ENCODE peak calls at places on chromosomes 2 and 18, in four cellular contexts. One of them, this sample, is unnamed.
A peak's percentile ranks its signal among the peaks of the same experiment; 100 is the strongest.

GRCh38 chr2:1656961-1657841 is 87.1 kb downstream of the PXDN start:
- DNase-seq in HCT116: no peak
- DNase-seq in aorta: peak; percentile 27
- DNase-seq in body of pancreas: no peak
- DNase-seq in this sample: no peak

GRCh38 chr2:112031916-112032582 is 23.0 kb upstream of the TMEM87B start:
- DNase-seq in body of pancreas: no peak
- DNase-seq in aorta: no peak
- DNase-seq in HCT116: no peak
- DNase-seq in this sample: no peak

GRCh38 chr2:146246017-146246733 is 1598.7 kb upstream of the ACVR2A start:
- DNase-seq in aorta: no peak
- DNase-seq in body of pancreas: no peak
- DNase-seq in HCT116: no peak
- DNase-seq in this sample: no peak

GRCh38 chr2:97645112-97645699 is 656 bp upstream of the COX5B start:
- DNase-seq in aorta: peak; percentile 81
- DNase-seq in HCT116: no peak
- DNase-seq in body of pancreas: no peak
- DNase-seq in this sample: no peak

GRCh38 chr2:74555610-74556103 is 1.1 kb downstream of the DOK1 start:
- DNase-seq in body of pancreas: no peak
- DNase-seq in HCT116: no peak
- DNase-seq in aorta: no peak
- DNase-seq in this sample: no peak

GRCh38 chr2:237310515-237311114 is 103.3 kb downstream of the COL6A3 start:
- DNase-seq in HCT116: no peak
- DNase-seq in aorta: no peak
- DNase-seq in body of pancreas: no peak
- DNase-seq in this sample: no peak

GRCh38 chr2:16900405-16901025 is 234.9 kb upstream of the CYRIA start:
- DNase-seq in body of pancreas: peak; percentile 31
- DNase-seq in aorta: no peak
- DNase-seq in HCT116: peak; percentile 45
- DNase-seq in this sample: no peak

GRCh38 chr2:218323526-218324472 is 31.5 kb upstream of the TMBIM1 start:
- DNase-seq in HCT116: no peak
- DNase-seq in body of pancreas: peak; percentile 31
- DNase-seq in aorta: no peak
- DNase-seq in this sample: no peak

GRCh38 chr18:10304853-10305252 is 149.6 kb upstream of the APCDD1 start:
- DNase-seq in aorta: no peak
- DNase-seq in body of pancreas: no peak
- DNase-seq in HCT116: no peak
- DNase-seq in this sample: peak; percentile 82

GRCh38 chr18:59547691-59548182 is 149.5 kb downstream of the CCBE1 start:
- DNase-seq in body of pancreas: no peak
- DNase-seq in aorta: no peak
- DNase-seq in HCT116: no peak
- DNase-seq in this sample: no peak

GRCh38 chr2:24491626-24492282 is 700 bp downstream of the NCOA1 start:
- DNase-seq in HCT116: no peak
- DNase-seq in aorta: peak; percentile 86
- DNase-seq in body of pancreas: peak; percentile 43
- DNase-seq in this sample: no peak

GRCh38 chr18:58201268-58201667 is 157.2 kb downstream of the NEDD4L start:
- DNase-seq in aorta: no peak
- DNase-seq in HCT116: no peak
- DNase-seq in body of pancreas: no peak
- DNase-seq in this sample: no peak

GRCh38 chr2:215404357-215404719 is 31.5 kb downstream of the FN1 start:
- DNase-seq in body of pancreas: no peak
- DNase-seq in aorta: no peak
- DNase-seq in HCT116: no peak
- DNase-seq in this sample: no peak

GRCh38 chr18:37364237-37364636 is 201.4 kb downstream of the CELF4 start:
- DNase-seq in HCT116: no peak
- DNase-seq in aorta: no peak
- DNase-seq in body of pancreas: peak; percentile 57
- DNase-seq in this sample: peak; percentile 67

GRCh38 chr2:152861349-152861942 is 143.0 kb downstream of the ARL6IP6 start:
- DNase-seq in HCT116: peak; percentile 46
- DNase-seq in body of pancreas: peak; percentile 39
- DNase-seq in aorta: no peak
- DNase-seq in this sample: no peak

GRCh38 chr2:69659349-69659748 is 15.8 kb upstream of the AAK1 start:
- DNase-seq in HCT116: no peak
- DNase-seq in aorta: no peak
- DNase-seq in body of pancreas: no peak
- DNase-seq in this sample: no peak

GRCh38 chr18:80181642-80182461 is 65.5 kb downstream of the PARD6G start:
- DNase-seq in aorta: peak; percentile 46
- DNase-seq in body of pancreas: no peak
- DNase-seq in HCT116: no peak
- DNase-seq in this sample: no peak

GRCh38 chr2:230711224-230711623 is 1.4 kb upstream of the CAB39 start:
- DNase-seq in HCT116: no peak
- DNase-seq in aorta: no peak
- DNase-seq in body of pancreas: no peak
- DNase-seq in this sample: no peak

GRCh38 chr2:233033672-233034071 is 1.2 kb downstream of the NEU2 start:
- DNase-seq in aorta: peak; percentile 52
- DNase-seq in HCT116: no peak
- DNase-seq in body of pancreas: no peak
- DNase-seq in this sample: no peak

DNA sequence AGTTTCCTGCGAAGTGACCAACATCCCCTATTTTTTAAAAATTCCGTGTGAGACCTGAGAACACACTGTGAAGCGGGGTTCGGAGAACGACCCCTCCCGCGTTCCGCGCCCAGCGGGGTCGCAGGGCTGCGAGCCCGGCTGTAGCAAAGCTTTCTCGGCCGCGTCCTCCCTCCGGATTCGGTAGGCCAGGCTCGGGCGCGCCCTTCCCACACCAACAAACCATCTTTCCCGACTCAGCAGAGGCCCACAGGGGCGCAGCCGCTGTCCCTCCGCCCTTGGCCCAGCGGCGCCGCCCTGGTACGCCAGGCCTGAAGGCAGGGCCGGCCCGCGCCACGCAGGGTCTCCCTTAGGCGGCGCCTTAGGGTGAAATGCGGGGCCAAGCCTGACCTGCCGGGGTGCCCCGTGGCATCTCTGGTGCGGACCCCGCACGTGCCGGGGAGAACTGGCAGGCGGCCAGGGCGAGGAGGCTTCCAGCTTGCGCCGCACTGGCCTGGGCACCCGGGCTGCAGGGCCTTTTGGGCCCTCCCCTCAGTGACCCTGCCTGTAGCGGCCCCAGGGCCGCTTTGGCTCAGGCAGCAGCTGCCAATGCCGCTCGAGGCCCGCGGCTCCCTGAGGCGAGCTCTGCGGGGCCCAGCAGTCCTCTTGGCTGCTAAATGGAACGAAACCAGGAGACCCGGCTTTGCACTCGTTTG is 8.3 kb downstream of the OTX1 start:
- DNase-seq in aorta: peak; percentile 76
- DNase-seq in body of pancreas: peak; percentile 15
- DNase-seq in HCT116: no peak
- DNase-seq in this sample: no peak
- H3K27me3 ChIP-seq in aorta: no peaks in the 10 kb centered on the region
- H3K27me3 ChIP-seq in body of pancreas: peaks cover 66% of the 10 kb centered on the region
- H3K27me3 ChIP-seq in HCT116: no peaks in the 10 kb centered on the region
- H3K27me3 ChIP-seq in this sample: peaks cover 75% of the 10 kb centered on the region

GRCh38 chr2:43839776-43840564 is 1.2 kb downstream of the ABCG8 start:
- DNase-seq in body of pancreas: no peak
- DNase-seq in aorta: no peak
- DNase-seq in HCT116: no peak
- DNase-seq in this sample: no peak
- H3K27me3 ChIP-seq in body of pancreas: no peaks in the 10 kb centered on the region
- H3K27me3 ChIP-seq in aorta: no peaks in the 10 kb centered on the region
- H3K27me3 ChIP-seq in HCT116: no peaks in the 10 kb centered on the region
- H3K27me3 ChIP-seq in this sample: no peaks in the 10 kb centered on the region

GRCh38 chr2:150676747-150677382 is 189.4 kb upstream of the RND3 start:
- DNase-seq in body of pancreas: no peak
- DNase-seq in aorta: no peak
- DNase-seq in HCT116: no peak
- DNase-seq in this sample: no peak

GRCh38 chr2:150677561-150677960 is 190.1 kb upstream of the RND3 start:
- DNase-seq in aorta: no peak
- DNase-seq in body of pancreas: no peak
- DNase-seq in HCT116: no peak
- DNase-seq in this sample: no peak

GRCh38 chr2:150672311-150672710 is 184.8 kb upstream of the RND3 start:
- DNase-seq in HCT116: no peak
- DNase-seq in aorta: no peak
- DNase-seq in body of pancreas: no peak
- DNase-seq in this sample: no peak

GRCh38 chr2:150674283-150674682 is 186.8 kb upstream of the RND3 start:
- DNase-seq in HCT116: no peak
- DNase-seq in body of pancreas: no peak
- DNase-seq in aorta: no peak
- DNase-seq in this sample: no peak

DNA sequence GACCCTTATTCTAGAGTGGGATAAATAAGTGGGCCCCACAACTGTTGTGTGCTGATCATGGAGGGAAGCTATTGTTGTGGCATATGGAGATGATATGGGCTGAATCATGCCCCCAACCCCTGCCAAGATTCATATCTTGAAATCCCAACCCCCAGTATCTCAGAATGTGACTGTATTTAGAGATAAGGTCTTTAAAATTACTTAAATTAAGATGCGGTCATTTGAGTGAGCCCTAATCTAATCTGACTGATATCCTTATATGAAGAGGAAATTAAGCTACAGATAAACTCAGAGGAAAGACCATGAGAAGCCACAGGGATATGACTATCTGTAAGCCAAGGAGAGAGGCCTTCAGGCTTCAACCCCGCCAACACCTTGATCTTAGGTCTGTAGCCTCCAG is 188.3 kb upstream of the RND3 start:
- DNase-seq in aorta: no peak
- DNase-seq in HCT116: no peak
- DNase-seq in body of pancreas: no peak
- DNase-seq in this sample: no peak
- H3K27me3 ChIP-seq in aorta: no peaks in the 10 kb centered on the region
- H3K27me3 ChIP-seq in HCT116: no peaks in the 10 kb centered on the region
- H3K27me3 ChIP-seq in body of pancreas: no peaks in the 10 kb centered on the region
- H3K27me3 ChIP-seq in this sample: no peaks in the 10 kb centered on the region

DNA sequence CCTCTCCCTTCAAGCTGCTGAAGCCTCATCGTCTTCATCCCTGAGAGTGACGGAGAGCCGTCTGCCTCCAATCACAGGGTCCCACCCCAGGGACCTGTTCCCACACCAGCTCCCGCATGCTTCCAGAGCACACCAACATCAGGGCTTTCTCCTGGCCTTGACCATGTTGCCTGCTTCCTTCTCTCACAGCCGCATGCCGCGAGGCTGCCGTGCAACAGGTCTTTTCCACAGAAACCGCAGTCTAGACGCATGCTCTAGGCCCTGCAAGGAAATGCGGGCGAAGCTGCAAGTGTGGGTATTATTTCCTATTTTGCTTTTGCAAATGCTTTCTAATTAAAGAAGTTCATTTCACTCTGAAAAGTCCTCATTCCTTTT is 277.8 kb downstream of the EIPR1 start:
- DNase-seq in body of pancreas: no peak
- DNase-seq in aorta: no peak
- DNase-seq in HCT116: no peak
- DNase-seq in this sample: no peak
- H3K27me3 ChIP-seq in body of pancreas: no peaks in the 10 kb centered on the region
- H3K27me3 ChIP-seq in aorta: no peaks in the 10 kb centered on the region
- H3K27me3 ChIP-seq in HCT116: peaks cover 28% of the 10 kb centered on the region
- H3K27me3 ChIP-seq in this sample: no peaks in the 10 kb centered on the region

This sample was measured in right atrium auricular region.